ENCODE peak calls at places on chromosomes 3 and 15, in nine cellular contexts. S, Q, O, R, J, N, G, V and Y are unnamed samples.

GRCh38 chr3:128004661-128005060 is 47.6 kb upstream of the SEC61A1 start:
- DNase-seq in R (peak; percentile 58), V (no peak), N (no peak), O (no peak), J (no peak), Q (no peak), G (no peak), S (no peak), Y (no peak)

GRCh38 chr3:65793495-65794200 is 245.1 kb downstream of the MAGI1 start:
- DNase-seq in V (no peak), G (no peak), N (no peak), R (no peak), S (no peak), Q (no peak), O (no peak), J (no peak), Y (no peak)

GRCh38 chr15:71945012-71945411 is 134.7 kb downstream of the NR2E3 start:
- DNase-seq in V (no peak), G (no peak), Q (no peak), N (no peak), S (no peak), O (no peak), R (no peak), J (no peak), Y (no peak)

GRCh38 chr3:171967137-171967783 is 72.1 kb upstream of the FNDC3B start:
- DNase-seq in G (no peak), O (peak; percentile 92), N (no peak), Q (peak; percentile 24), J (peak; percentile 88), S (peak; percentile 89), V (peak; percentile 68), R (no peak), Y (peak; percentile 81)

GRCh38 chr3:24763421-24763820 is 268.8 kb upstream of the THRB start:
- DNase-seq in J (no peak), Q (no peak), R (no peak), G (no peak), O (no peak), S (peak; percentile 53), V (no peak), N (no peak), Y (no peak)

GRCh38 chr3:150567328-150567727 is 20.7 kb downstream of the EIF2A start:
- DNase-seq in Q (no peak), N (no peak), V (no peak), O (no peak), R (no peak), G (no peak), J (no peak), S (no peak), Y (no peak)

GRCh38 chr3:31953091-31953490 is 28.0 kb downstream of the OSBPL10 start:
- DNase-seq in R (no peak), O (no peak), V (no peak), S (no peak), N (no peak), Q (no peak), G (no peak), J (no peak), Y (no peak)

GRCh38 chr15:22949074-22949547 is 31.1 kb downstream of the CYFIP1 start:
- DNase-seq in G (no peak), O (peak; percentile 33), Q (peak; percentile 74), S (peak; percentile 91), J (peak; percentile 93), R (no peak), V (no peak), N (no peak), Y (no peak)